ENCODE peak calls at places on chromosome 10, in nine cellular contexts. P is tibial artery, O is PC-3, V is Peyer's patch, F is heart left ventricle, Y is right lobe of liver, X is Panc1, D is ovary, U is AG04450. C is an unnamed sample.

GRCh38 chr10:32167450-32167849 is 111.2 kb upstream of the KIF5B start:
- DNase-seq in P (no peak), O (no peak), V (no peak), F (no peak), Y (no peak), X (no peak), D (no peak), U (no peak), C (no peak)

GRCh38 chr10:88849224-88849623 is 2.4 kb downstream of the ANKRD22 start:
- DNase-seq in P (no peak), O (no peak), V (no peak), F (no peak), Y (no peak), X (no peak), D (no peak), U (no peak), C (no peak)

GRCh38 chr10:71880425-71881306 is 29.6 kb upstream of the PSAP start:
- DNase-seq in P (peak; percentile 60), O (no peak), V (no peak), F (peak; percentile 33), Y (peak; percentile 46), X (no peak), D (no peak), U (no peak), C (no peak)

GRCh38 chr10:79266543-79267312 is 80.5 kb upstream of the PPIF start:
- DNase-seq in P (peak; percentile 86), O (peak; percentile 88), V (no peak), F (peak; percentile 81), Y (peak; percentile 70), X (no peak), D (no peak), U (peak; percentile 74), C (peak; percentile 93)

GRCh38 chr10:90641731-90642130 is 216.1 kb downstream of the HTR7 start:
- DNase-seq in P (no peak), O (no peak), V (no peak), F (no peak), Y (no peak), X (no peak), D (no peak), U (no peak), C (no peak)

GRCh38 chr10:104277785-104278184 is 8.8 kb downstream of the GSTO2 start:
- DNase-seq in P (no peak), O (peak; percentile 73), V (no peak), F (no peak), Y (no peak), X (no peak), D (no peak), U (no peak), C (no peak)

GRCh38 chr10:85430991-85431390 is 935.6 kb downstream of the GRID1 start:
- DNase-seq in P (no peak), O (no peak), V (no peak), F (no peak), Y (no peak), X (peak; percentile 2), D (no peak), U (no peak), C (no peak)

GRCh38 chr10:132861884-132862461 is 76.0 kb upstream of the NKX6-2 start:
- DNase-seq in P (no peak), O (no peak), V (peak; percentile 38), F (no peak), Y (peak; percentile 10), X (no peak), D (peak; percentile 14), U (no peak), C (no peak)

GRCh38 chr10:5105626-5106025 is 11.4 kb downstream of the AKR1C3 start:
- DNase-seq in P (no peak), O (no peak), V (no peak), F (no peak), Y (peak; percentile 60), X (no peak), D (no peak), U (no peak), C (no peak)

GRCh38 chr10:122521011-122521410 is 39.5 kb upstream of the DMBT1 start:
- DNase-seq in P (no peak), O (no peak), V (no peak), F (no peak), Y (no peak), X (no peak), D (no peak), U (no peak), C (no peak)

GRCh38 chr10:64060389-64060788 is 539.2 kb downstream of the REEP3 start:
- DNase-seq in P (no peak), O (no peak), V (no peak), F (no peak), Y (no peak), X (no peak), D (no peak), U (no peak), C (no peak)
- H3K27ac ChIP-seq in P (no peak overlapping the region), O (no peak overlapping the region), V (no peak overlapping the region), F (no peak overlapping the region), Y (no peak overlapping the region), X (no peak overlapping the region), D (no peak overlapping the region), U (no peak overlapping the region), C (no peak overlapping the region)

GRCh38 chr10:115710136-115710535 is 562.9 kb downstream of the GFRA1 start:
- DNase-seq in P (no peak), O (no peak), V (no peak), F (no peak), Y (no peak), X (no peak), D (no peak), U (no peak), C (no peak)

GRCh38 chr10:115711306-115711705 is 561.7 kb downstream of the GFRA1 start:
- DNase-seq in P (no peak), O (no peak), V (no peak), F (no peak), Y (no peak), X (no peak), D (no peak), U (no peak), C (no peak)

GRCh38 chr10:115706482-115707076 is 566.4 kb downstream of the GFRA1 start:
- DNase-seq in P (no peak), O (peak; percentile 35), V (no peak), F (no peak), Y (no peak), X (peak; percentile 8), D (no peak), U (no peak), C (no peak)
- TF ChIP-seq CTCF in P (peak; percentile 41), O (peak; percentile 60), V (no peak), F (peak; percentile 24), Y (peak; percentile 58), X (peak; percentile 68), D (peak; percentile 15), U (peak; percentile 57), C (peak; percentile 31)

DNA sequence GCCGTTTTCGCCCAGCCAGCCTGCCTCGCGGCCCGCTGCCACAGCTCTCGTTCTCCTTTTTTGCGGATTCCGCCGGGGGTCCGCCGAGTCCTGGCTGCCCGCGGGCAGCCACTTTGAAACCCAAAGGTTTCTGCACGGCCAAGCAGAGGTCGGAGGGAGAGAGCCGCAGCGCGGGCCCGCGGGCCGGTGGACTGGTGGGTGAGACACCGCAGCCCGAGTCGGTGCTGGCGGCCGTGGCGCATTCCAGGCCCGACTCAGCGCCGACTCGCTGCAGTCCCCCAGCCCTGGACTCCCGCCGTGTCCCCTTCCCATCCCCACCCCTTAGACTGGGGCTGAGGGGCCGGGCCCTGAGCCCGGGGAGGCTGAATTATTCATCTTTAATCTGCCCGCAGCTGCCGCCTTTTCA is 2.4 kb downstream of the PAX2 start:
- DNase-seq in P (no peak), O (no peak), V (no peak), F (no peak), Y (no peak), X (no peak), D (no peak), U (no peak), C (no peak)
- H3K4me3 ChIP-seq in P (no peak overlapping the region), O (peak overlapping the region; percentile 21), V (no peak overlapping the region), F (peak overlapping the region; percentile 39), Y (no peak overlapping the region), X (no peak overlapping the region), D (no peak overlapping the region), U (no peak overlapping the region), C (peak overlapping the region; percentile 64)

GRCh38 chr10:12960431-12960898 is 41.0 kb downstream of the CCDC3 start:
- DNase-seq in P (peak; percentile 51), O (no peak), V (peak; percentile 78), F (no peak), Y (peak; percentile 38), X (no peak), D (peak; percentile 69), U (no peak), C (peak; percentile 86)

GRCh38 chr10:12961416-12961815 is 40.1 kb downstream of the CCDC3 start:
- DNase-seq in P (no peak), O (no peak), V (no peak), F (no peak), Y (no peak), X (no peak), D (no peak), U (no peak), C (peak; percentile 75)

GRCh38 chr10:12958546-12959110 is 42.9 kb downstream of the CCDC3 start:
- DNase-seq in P (no peak), O (no peak), V (no peak), F (no peak), Y (no peak), X (no peak), D (no peak), U (no peak), C (peak; percentile 47)

GRCh38 chr10:12957081-12957480 is 44.4 kb downstream of the CCDC3 start:
- DNase-seq in P (no peak), O (no peak), V (no peak), F (no peak), Y (no peak), X (no peak), D (no peak), U (no peak), C (peak; percentile 24)

GRCh38 chr10:12960939-12961338 is 40.6 kb downstream of the CCDC3 start:
- DNase-seq in P (no peak), O (no peak), V (no peak), F (no peak), Y (no peak), X (no peak), D (peak; percentile 53), U (no peak), C (peak; percentile 76)
- H3K27ac ChIP-seq in P (peak overlapping the region; percentile 80), O (no peak overlapping the region), V (peak overlapping the region; percentile 20), F (no peak overlapping the region), Y (no peak overlapping the region), X (no peak overlapping the region), D (peak overlapping the region; percentile 88), U (no peak overlapping the region), C (peak overlapping the region; percentile 76)

DNA sequence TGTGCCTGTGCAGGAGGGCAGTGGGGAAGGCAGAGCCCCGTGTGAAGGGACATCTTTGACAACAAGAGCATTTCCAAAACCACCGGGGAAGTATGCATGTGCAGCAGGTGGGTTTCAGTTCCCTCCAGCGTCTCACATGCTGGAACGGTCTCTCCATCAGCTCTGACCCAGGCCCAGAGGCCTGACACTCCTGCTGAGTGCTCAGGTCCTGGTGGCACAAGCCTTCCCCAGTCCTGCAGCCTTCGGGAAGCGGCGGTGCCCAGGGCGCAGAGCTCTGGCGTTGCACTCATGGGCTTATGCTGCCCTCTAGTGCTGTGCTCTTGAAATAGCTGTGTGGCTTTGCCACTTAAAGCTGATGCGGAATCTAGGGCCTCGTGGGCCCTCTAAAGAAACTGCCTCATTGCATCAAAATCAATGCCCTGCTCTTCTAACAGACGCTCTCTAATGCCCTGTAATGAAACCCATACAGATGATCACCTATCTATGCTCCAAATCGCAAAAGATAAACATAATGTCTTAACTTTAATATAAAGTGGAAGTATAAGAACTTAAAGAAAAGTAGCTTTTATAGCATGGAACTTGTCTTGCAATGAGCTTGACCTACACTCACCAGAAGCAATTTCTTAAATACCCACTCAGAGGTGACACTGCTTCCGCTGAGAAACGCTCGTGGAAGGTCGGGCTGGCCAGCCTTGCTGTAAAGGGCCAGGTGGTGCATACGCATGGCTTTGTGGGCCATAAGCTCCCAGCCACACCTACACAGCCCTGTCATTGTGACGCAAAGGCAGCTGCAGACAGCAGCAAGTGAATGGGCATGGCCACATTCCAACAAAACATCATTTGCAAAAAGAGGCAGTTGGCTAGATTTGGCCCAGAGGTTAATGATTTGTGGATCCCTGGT is 38.6 kb downstream of the CLRN3 start:
- DNase-seq in P (peak; percentile 55), O (peak; percentile 73), V (peak; percentile 71), F (peak; percentile 59), Y (peak; percentile 75), X (peak; percentile 45), D (peak; percentile 63), U (peak; percentile 7), C (peak; percentile 74)
- TF ChIP-seq CTCF in P (peak; percentile 89), O (peak; percentile 71), V (peak; percentile 63), F (peak; percentile 77), Y (peak; percentile 83), X (peak; percentile 95), D (peak; percentile 61), U (peak; percentile 75), C (peak; percentile 55)

C was measured in coronary artery.